ENCODE peak calls at places on chromosomes 11 and 22, in nine cellular contexts. W is sigmoid colon, S is SK-N-SH, F is K562, M is GM12878, T is stomach, D is H1, G is HepG2, Y is suprapubic skin. N is an unnamed sample. For H3K4me1, the result is how much of the 10 kb centered on the place peaks cover.

GRCh38 chr22:36368359-36368983 is 19.3 kb downstream of the MYH9 start:
- DNase-seq in Y (no peak), G (peak), M (no peak), T (no peak), D (no peak), W (no peak), S (peak), F (peak), N (no peak)

GRCh38 chr11:106281455-106282173 is 204.2 kb downstream of the AASDHPPT start:
- DNase-seq in D (no peak), W (no peak), F (no peak), T (no peak), Y (no peak), S (no peak), M (no peak), G (no peak), N (no peak)

GRCh38 chr11:23023319-23023718 is 163.0 kb upstream of the CCDC179 start:
- DNase-seq in Y (no peak), T (no peak), S (no peak), D (no peak), W (no peak), F (no peak), M (no peak), G (no peak), N (no peak)

GRCh38 chr11:84249344-84250135 is 963.4 kb upstream of the CCDC90B start:
- DNase-seq in W (no peak), D (no peak), G (no peak), M (peak), F (no peak), S (no peak), T (no peak), Y (no peak), N (no peak)

GRCh38 chr22:48061726-48062125 is 1299.3 kb downstream of the TBC1D22A start:
- DNase-seq in M (no peak), Y (no peak), S (no peak), G (no peak), T (no peak), D (no peak), F (no peak), W (no peak), N (no peak)

GRCh38 chr22:50542416-50542927 is 3.2 kb upstream of the KLHDC7B start:
- DNase-seq in T (no peak), F (no peak), Y (no peak), M (peak), G (no peak), S (no peak), D (no peak), W (no peak), N (peak)

GRCh38 chr11:82355313-82355823 is 378.3 kb downstream of the FAM181B start:
- DNase-seq in G (no peak), Y (no peak), D (no peak), W (no peak), T (no peak), S (no peak), F (no peak), M (no peak), N (no peak)

GRCh38 chr11:1055990-1056771 is 18.5 kb upstream of the MUC2 start:
- DNase-seq in G (no peak), W (peak), D (no peak), F (no peak), M (no peak), Y (no peak), T (no peak), S (no peak), N (no peak)

GRCh38 chr11:34585870-34586654 is 34.8 kb upstream of the EHF start:
- DNase-seq in S (peak), M (peak), D (no peak), T (no peak), G (peak), W (no peak), F (peak), Y (no peak), N (no peak)

GRCh38 chr22:37454857-37455686 is 27.8 kb upstream of the ELFN2 start:
- DNase-seq in M (no peak), S (no peak), F (peak), W (no peak), Y (no peak), T (peak), D (no peak), G (peak), N (no peak)

GRCh38 chr11:34366522-34366921 is 8.7 kb upstream of the ABTB2 start:
- DNase-seq in Y (no peak), F (no peak), M (no peak), W (no peak), S (peak), D (no peak), T (peak), G (peak), N (peak)

GRCh38 chr22:20400606-20401375 is 6.8 kb downstream of the ZNF74 start:
- DNase-seq in Y (no peak), D (no peak), W (no peak), T (no peak), F (peak), M (no peak), S (no peak), G (no peak), N (no peak)

GRCh38 chr11:121451178-121451981 is 734 bp upstream of the SORL1 start:
- DNase-seq in T (peak), D (no peak), Y (no peak), F (no peak), W (no peak), G (peak), S (no peak), M (no peak), N (peak)

GRCh38 chr11:121383726-121384125 is 68.4 kb upstream of the SORL1 start:
- DNase-seq in D (no peak), T (no peak), F (no peak), G (no peak), Y (no peak), M (no peak), S (no peak), W (no peak), N (no peak)

GRCh38 chr11:122758974-122759373 is 79.3 kb upstream of the CRTAM start:
- DNase-seq in W (no peak), Y (no peak), S (no peak), T (no peak), G (no peak), F (no peak), M (no peak), D (no peak), N (no peak)

GRCh38 chr11:104609297-104609696 is 289.0 kb downstream of the CASP12 start:
- DNase-seq in F (no peak), S (peak), T (no peak), W (no peak), Y (no peak), G (peak), D (no peak), M (no peak), N (peak)

GRCh38 chr22:25057013-25057881 is 104.7 kb downstream of the KIAA1671 start:
- DNase-seq in T (peak), S (peak), W (peak), Y (peak), F (peak), D (peak), M (no peak), G (peak), N (peak)

GRCh38 chr22:42414565-42415298 is 17.5 kb downstream of the NFAM1 start:
- DNase-seq in S (no peak), W (no peak), T (no peak), D (no peak), Y (no peak), M (no peak), G (no peak), F (no peak), N (no peak)

GRCh38 chr22:48417143-48418070 is 1410.3 kb downstream of the BRD1 start:
- DNase-seq in S (no peak), W (no peak), Y (peak), T (no peak), M (no peak), G (no peak), D (no peak), F (no peak), N (no peak)

GRCh38 chr11:65390099-65390941 is 3.9 kb downstream of the FRMD8 start:
- DNase-seq in Y (no peak), T (no peak), W (peak), D (no peak), S (no peak), F (peak), G (no peak), M (no peak), N (no peak)

GRCh38 chr11:65392899-65393298 is 6.5 kb downstream of the FRMD8 start:
- DNase-seq in Y (no peak), G (no peak), M (no peak), W (peak), T (no peak), S (no peak), F (no peak), D (no peak), N (no peak)

GRCh38 chr11:65392186-65392829 is 5.9 kb downstream of the FRMD8 start:
- DNase-seq in F (no peak), G (no peak), D (no peak), M (no peak), Y (no peak), S (peak), T (no peak), W (peak), N (no peak)

GRCh38 chr11:65389294-65389980 is 3.0 kb downstream of the FRMD8 start:
- DNase-seq in S (no peak), Y (no peak), W (peak), M (no peak), D (no peak), T (no peak), F (no peak), G (no peak), N (no peak)

GRCh38 chr11:65391007-65391406 is 4.6 kb downstream of the FRMD8 start:
- DNase-seq in Y (no peak), F (no peak), W (peak), T (no peak), D (no peak), G (no peak), M (no peak), S (no peak), N (no peak)
- H3K4me1 ChIP-seq in Y (half or more), F (half or more), W (under half), T (half or more), D (under half), G (under half), M (under half), S (under half), N (under half)

GRCh38 chr11:8060801-8061554 is 20.0 kb upstream of the TUB start:
- DNase-seq in W (peak), D (peak), Y (peak), T (peak), S (no peak), F (no peak), M (no peak), G (no peak), N (no peak)
- TF ChIP-seq EP300 in W (no peak), D (no peak), Y (no peak), T (no peak), S (no peak), F (no peak), M (no peak), G (no peak), N (no peak)

GRCh38 chr22:46893281-46894020 is 131.0 kb downstream of the TBC1D22A start:
- DNase-seq in G (no peak), T (peak), W (no peak), S (no peak), Y (peak), F (no peak), M (no peak), D (no peak), N (no peak)

GRCh38 chr22:46894081-46894671 is 131.7 kb downstream of the TBC1D22A start:
- DNase-seq in S (peak), Y (peak), D (no peak), M (no peak), W (no peak), F (no peak), T (peak), G (no peak), N (no peak)

GRCh38 chr22:46896166-46896565 is 133.7 kb downstream of the TBC1D22A start:
- DNase-seq in G (no peak), T (no peak), D (no peak), F (no peak), W (no peak), Y (no peak), M (no peak), S (no peak), N (no peak)

GRCh38 chr22:46895753-46896152 is 133.3 kb downstream of the TBC1D22A start:
- DNase-seq in W (no peak), F (peak), M (no peak), Y (no peak), T (peak), S (no peak), D (no peak), G (no peak), N (no peak)

DNA sequence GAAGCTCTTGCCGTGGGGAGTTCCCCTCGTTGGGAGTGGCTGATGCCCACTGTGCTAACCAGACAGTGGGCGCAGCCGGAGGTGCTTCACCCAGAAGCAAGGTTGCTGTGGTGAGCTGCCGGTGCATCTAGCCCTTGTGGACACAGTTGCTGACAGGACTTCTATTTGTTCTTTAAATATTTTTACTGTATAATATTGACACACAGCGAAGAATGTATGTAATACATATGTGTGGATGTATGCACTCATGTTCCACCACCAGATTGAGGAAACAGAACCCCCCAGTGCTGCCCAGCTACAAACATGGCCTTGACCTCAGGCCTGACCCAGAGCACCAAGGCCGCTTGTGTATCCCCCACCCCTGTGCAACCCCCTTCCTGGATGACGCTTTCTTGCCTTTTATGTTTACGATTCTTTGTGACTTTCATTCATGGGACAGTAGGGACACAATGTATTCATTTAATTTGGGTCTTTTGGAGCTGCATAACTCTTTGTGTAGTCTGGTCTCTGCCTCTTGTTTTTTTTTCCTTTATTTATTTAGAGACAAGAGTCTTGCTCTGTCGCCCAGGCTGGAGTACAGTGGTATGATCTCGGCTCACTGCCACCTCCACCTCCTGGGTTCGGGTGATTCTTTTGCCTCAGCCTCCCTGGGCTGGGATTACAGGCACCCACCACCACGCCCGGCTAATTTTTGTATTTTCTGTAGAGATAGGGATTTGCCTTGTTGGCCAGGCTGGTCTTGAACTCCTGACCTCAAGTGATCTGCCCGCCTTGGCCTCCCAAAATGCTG is 132.6 kb downstream of the TBC1D22A start:
- DNase-seq in M (no peak), S (no peak), Y (no peak), T (peak), W (no peak), D (no peak), F (no peak), G (peak), N (no peak)
- TF ChIP-seq POLR2AphosphoS5 in M (no peak), S (no peak), Y (no peak), T (no peak), W (no peak), D (no peak), F (no peak), G (no peak), N (no peak)

GRCh38 chr11:16336721-16337120 is 19.6 kb downstream of the SOX6 start:
- DNase-seq in D (no peak), T (no peak), G (no peak), W (no peak), Y (no peak), F (no peak), S (no peak), M (no peak), N (no peak)

GRCh38 chr11:16338397-16338796 is 17.9 kb downstream of the SOX6 start:
- DNase-seq in W (no peak), S (no peak), F (no peak), Y (no peak), T (no peak), G (no peak), D (no peak), M (no peak), N (no peak)

GRCh38 chr11:16337421-16338213 is 18.7 kb downstream of the SOX6 start:
- DNase-seq in Y (no peak), W (no peak), T (no peak), F (peak), D (no peak), G (no peak), S (no peak), M (no peak), N (no peak)

DNA sequence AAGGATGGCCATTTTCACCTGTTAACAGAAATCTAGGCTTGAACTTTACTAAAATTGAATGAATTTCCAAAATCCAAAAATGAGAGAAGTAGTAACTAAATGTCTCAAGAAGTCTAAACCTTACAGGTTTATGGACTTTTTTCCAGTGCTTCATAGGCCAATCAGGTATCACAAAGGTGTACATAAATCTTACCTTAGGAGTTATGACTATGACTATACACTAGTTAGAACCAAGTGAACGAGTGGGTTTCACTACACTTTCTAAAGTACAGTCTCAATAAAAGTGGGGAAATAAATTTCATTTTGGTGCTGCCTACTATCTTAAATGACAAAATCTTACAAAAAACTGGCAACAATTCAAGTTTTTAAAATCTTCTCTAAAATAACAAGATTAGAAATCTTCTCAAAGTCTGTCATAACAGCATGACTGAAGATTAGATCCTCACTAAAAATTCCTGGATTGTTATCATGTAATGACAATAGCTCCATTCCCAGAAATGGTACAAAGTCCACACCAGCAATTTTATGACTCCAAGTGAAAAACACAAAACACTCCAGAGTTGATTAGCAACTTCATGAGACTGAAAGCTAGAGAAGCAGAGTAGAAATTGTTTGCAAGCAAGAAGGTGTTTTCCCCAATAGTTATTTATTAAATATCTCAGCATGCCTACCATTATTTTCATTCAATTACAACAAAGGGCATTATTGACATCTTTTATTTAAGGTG is 20.9 kb downstream of the SOX6 start:
- DNase-seq in G (peak), D (no peak), F (no peak), Y (no peak), M (no peak), S (no peak), T (no peak), W (no peak), N (no peak)
- H3K4me1 ChIP-seq in G (under half), D (under half), F (under half), Y (under half), M (under half), S (under half), T (under half), W (under half), N (under half)

GRCh38 chr11:128428876-128429416 is 158.4 kb downstream of the ETS1 start:
- DNase-seq in W (no peak), M (no peak), Y (no peak), D (no peak), G (no peak), T (no peak), F (no peak), S (no peak), N (no peak)
- TF ChIP-seq EP300 in W (no peak), M (no peak), Y (no peak), D (no peak), G (no peak), T (no peak), F (no peak), S (no peak), N (no peak)

GRCh38 chr11:6603287-6604080 is at the start of the genes ILK and RRP8:
- DNase-seq in M (peak), Y (peak), F (peak), G (peak), D (peak), S (peak), T (peak), W (peak), N (peak)
- TF ChIP-seq POLR2AphosphoS5 in M (peak), Y (peak), F (peak), G (peak), D (peak), S (peak), T (peak), W (peak), N (peak)

DNA sequence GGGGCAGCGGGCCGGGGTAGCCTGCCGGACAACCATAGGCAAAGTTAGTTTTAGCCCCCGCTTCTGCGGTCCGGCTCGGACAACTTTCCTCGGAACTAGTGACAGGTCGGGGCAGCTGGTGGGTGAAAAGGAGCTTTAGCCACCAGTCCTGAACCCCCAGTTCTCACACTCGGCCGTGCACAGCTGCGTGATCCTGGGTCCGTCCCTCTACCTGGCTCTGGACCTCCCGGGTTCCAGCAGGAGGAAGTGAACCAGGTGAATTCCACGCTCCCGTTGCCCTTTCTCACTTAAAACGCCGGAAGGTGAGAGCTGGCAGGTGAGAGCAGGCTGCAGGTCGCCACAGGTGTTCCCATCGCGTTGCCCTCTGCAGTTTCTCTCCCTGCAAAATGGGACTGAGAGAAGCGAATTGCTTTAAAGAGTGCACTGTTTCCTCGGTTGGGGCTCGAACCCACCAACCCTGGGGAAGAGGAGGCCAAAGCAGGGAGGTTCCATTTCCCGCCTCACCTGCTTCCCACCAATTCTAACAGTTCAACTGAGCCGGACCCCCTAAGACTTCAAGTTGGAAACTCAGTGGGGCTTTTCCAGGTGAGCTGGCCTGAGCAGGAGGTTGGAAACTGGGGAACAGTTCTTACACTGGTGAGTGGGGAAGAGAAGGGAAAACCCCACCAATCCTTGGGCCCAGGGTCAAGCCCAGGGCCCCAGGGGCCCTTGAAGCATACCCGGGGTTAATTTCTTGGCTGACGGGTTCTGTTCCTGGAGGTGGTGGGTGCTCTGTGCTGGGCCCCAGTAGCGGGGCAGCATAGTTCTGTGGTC is 489 bp downstream of the CD82 start:
- DNase-seq in M (no peak), W (peak), Y (no peak), T (no peak), S (no peak), D (no peak), G (no peak), F (peak), N (no peak)
- H3K4me1 ChIP-seq in M (under half), W (under half), Y (half or more), T (half or more), S (under half), D (under half), G (under half), F (under half), N (half or more)

N was measured in transverse colon.